ENCODE peak calls at places on chromosome 3, in six cellular contexts. Y, D, E, P, C and H are unnamed samples.
A peak's percentile ranks its signal among the peaks of the same experiment; 100 is the strongest.

GRCh38 chr3:152466784-152467183 is 198.1 kb downstream of the MBNL1 start:
- DNase-seq in P (no peak), C (peak; percentile 49), E (no peak), D (no peak), Y (no peak), H (no peak)

GRCh38 chr3:172341482-172342059 is 106.7 kb downstream of the GHSR start:
- DNase-seq in P (no peak), E (no peak), C (peak; percentile 63), Y (peak; percentile 48), D (no peak), H (no peak)

GRCh38 chr3:61743686-61744242 is 182.4 kb downstream of the PTPRG start:
- DNase-seq in Y (no peak), P (no peak), D (no peak), E (no peak), C (no peak), H (no peak)

GRCh38 chr3:69505770-69506407 is 120.0 kb upstream of the FRMD4B start:
- DNase-seq in Y (no peak), D (no peak), E (no peak), C (peak; percentile 3), P (no peak), H (no peak)

GRCh38 chr3:113685956-113686721 is 10.3 kb downstream of the USF3 start:
- DNase-seq in C (no peak), E (no peak), D (no peak), Y (no peak), P (no peak), H (no peak)

GRCh38 chr3:64445318-64446300 is 220.3 kb upstream of the PRICKLE2 start:
- DNase-seq in C (no peak), D (no peak), P (no peak), E (peak; percentile 18), Y (no peak), H (no peak)

GRCh38 chr3:154427685-154428291 is 2.2 kb downstream of the GPR149 start:
- DNase-seq in C (no peak), E (no peak), P (no peak), D (no peak), Y (no peak), H (peak; percentile 76)

GRCh38 chr3:57007513-57008415 is 52.7 kb upstream of the SPATA12 start:
- DNase-seq in C (peak; percentile 77), Y (peak; percentile 54), P (no peak), E (peak; percentile 56), D (peak; percentile 87), H (peak; percentile 83)

GRCh38 chr3:104629038-104629437 is 737.7 kb upstream of the ALCAM start:
- DNase-seq in P (no peak), E (no peak), C (peak; percentile 64), D (no peak), Y (peak; percentile 23), H (no peak)

GRCh38 chr3:179513867-179514266 is 48.9 kb upstream of the ACTL6A start:
- DNase-seq in D (no peak), C (no peak), P (no peak), E (no peak), Y (no peak), H (no peak)

GRCh38 chr3:125683067-125683844 is 88.0 kb upstream of the OSBPL11 start:
- DNase-seq in Y (no peak), C (no peak), P (no peak), D (no peak), E (peak; percentile 47), H (peak; percentile 83)

GRCh38 chr3:98817546-98817945 is 54.4 kb downstream of the ST3GAL6 start:
- DNase-seq in P (no peak), E (no peak), Y (no peak), C (peak; percentile 66), D (no peak), H (no peak)

GRCh38 chr3:101011086-101011485 is 17.9 kb upstream of the ABI3BP start:
- DNase-seq in C (no peak), E (no peak), D (no peak), P (no peak), Y (no peak), H (no peak)

GRCh38 chr3:13034109-13034800 is 39.0 kb downstream of the IQSEC1 start:
- DNase-seq in C (no peak), E (no peak), P (no peak), Y (no peak), D (no peak), H (no peak)

GRCh38 chr3:71429610-71429988 is 153.9 kb downstream of the FOXP1 start:
- DNase-seq in Y (no peak), P (no peak), C (no peak), E (no peak), D (no peak), H (no peak)

GRCh38 chr3:188007897-188008296 is 146.1 kb upstream of the LPP start:
- DNase-seq in P (no peak), E (no peak), D (no peak), C (no peak), Y (no peak), H (no peak)

GRCh38 chr3:126474498-126475410 is 937 bp downstream of the ZXDC start:
- DNase-seq in P (peak; percentile 40), Y (peak; percentile 16), E (peak; percentile 45), C (peak; percentile 65), D (no peak), H (peak; percentile 25)

GRCh38 chr3:129399895-129400357 is 28.5 kb downstream of the EFCAB12 start:
- DNase-seq in C (no peak), Y (peak; percentile 54), D (no peak), P (no peak), E (no peak), H (no peak)

GRCh38 chr3:185400340-185400667 is 37.4 kb downstream of the MAP3K13 start:
- DNase-seq in P (no peak), Y (no peak), D (no peak), E (no peak), C (no peak), H (no peak)

GRCh38 chr3:29690954-29691353 is 410.1 kb downstream of the RBMS3 start:
- DNase-seq in E (no peak), C (no peak), P (no peak), Y (no peak), D (no peak), H (no peak)

GRCh38 chr3:160564949-160565441 is 376 bp downstream of the KPNA4 start:
- DNase-seq in D (peak; percentile 87), P (peak; percentile 75), E (peak; percentile 76), C (no peak), Y (peak; percentile 22), H (no peak)

GRCh38 chr3:179186426-179186825 is 38.3 kb downstream of the PIK3CA start:
- DNase-seq in C (no peak), D (no peak), E (no peak), P (no peak), Y (no peak), H (no peak)

GRCh38 chr3:166526878-166527277 is 689.7 kb upstream of the BCHE start:
- DNase-seq in E (no peak), D (no peak), Y (no peak), C (no peak), P (no peak), H (no peak)

GRCh38 chr3:3015472-3016089 is 94.6 kb downstream of the IL5RA start:
- DNase-seq in C (no peak), Y (peak; percentile 8), E (no peak), D (no peak), P (no peak), H (no peak)

GRCh38 chr3:152058906-152059305 is 185.5 kb downstream of the SUCNR1 start:
- DNase-seq in E (no peak), D (no peak), C (peak; percentile 19), P (no peak), Y (no peak), H (no peak)

GRCh38 chr3:181278468-181279238 is 289.1 kb upstream of the DNAJC19 start:
- DNase-seq in P (no peak), Y (no peak), C (peak; percentile 6), E (no peak), D (no peak), H (no peak)

GRCh38 chr3:141465221-141465620 is 21.6 kb upstream of the RASA2 start:
- DNase-seq in E (no peak), D (no peak), C (no peak), Y (no peak), P (no peak), H (no peak)

GRCh38 chr3:39147711-39148115 is 5.7 kb downstream of the CSRNP1 start:
- DNase-seq in D (no peak), P (peak; percentile 52), E (peak; percentile 65), Y (no peak), C (peak; percentile 84), H (peak; percentile 89)
- H3K4me3 ChIP-seq in D (peak overlapping the region; percentile 96), P (peak overlapping the region; percentile 1), E (no peak overlapping the region), Y (no peak overlapping the region), C (no peak overlapping the region), H (no peak overlapping the region)

DNA sequence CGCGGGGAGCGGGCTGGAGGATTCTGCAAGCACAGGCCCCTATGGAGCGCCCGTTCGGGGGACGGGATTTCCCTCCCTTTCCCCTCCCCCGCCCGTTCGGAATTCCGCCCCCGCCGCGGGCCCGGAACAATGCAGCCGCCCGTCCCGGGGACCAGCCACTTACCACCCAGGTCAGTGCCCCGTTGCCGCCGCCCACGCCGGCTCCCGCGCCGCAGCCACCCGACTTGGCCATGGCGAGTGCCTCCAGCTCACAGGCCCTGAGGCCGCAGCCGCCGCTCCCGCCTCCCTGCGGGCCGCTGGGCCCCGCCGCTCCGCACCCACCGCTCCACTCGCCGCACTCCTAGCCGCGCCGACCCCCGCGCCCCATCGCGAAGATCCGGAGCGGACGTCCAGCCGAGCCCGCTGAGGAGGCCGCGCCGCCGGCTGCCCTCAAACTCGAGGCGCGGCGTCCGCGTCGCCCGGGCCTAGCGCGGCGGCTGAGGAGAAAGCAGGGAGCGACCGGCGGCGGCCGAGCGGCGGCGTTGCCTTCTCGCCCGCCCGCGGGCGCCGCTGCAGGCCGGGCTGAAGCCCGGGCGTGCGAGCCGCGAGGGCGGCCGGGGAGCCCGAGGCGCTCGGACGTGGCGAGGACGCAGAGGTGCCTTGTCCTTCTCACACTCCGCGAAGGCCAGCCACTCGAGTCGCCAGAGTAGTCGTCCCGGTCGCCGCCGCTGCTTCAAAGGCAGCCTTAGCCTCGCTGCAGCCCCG is 469 bp downstream of the TOP2B start:
- DNase-seq in E (peak; percentile 77), Y (peak; percentile 3), P (peak; percentile 83), C (peak; percentile 64), D (peak; percentile 82), H (peak; percentile 94)
- TF ChIP-seq POLR2A in E (no peak), Y (no peak), P (no peak), C (no peak), D (no peak), H (no peak)

GRCh38 chr3:123759311-123759710 is 124.8 kb downstream of the MYLK start:
- DNase-seq in D (no peak), P (no peak), C (no peak), Y (no peak), E (no peak), H (no peak)

GRCh38 chr3:123757281-123757940 is 126.7 kb downstream of the MYLK start:
- DNase-seq in P (peak; percentile 54), Y (no peak), D (no peak), C (no peak), E (peak; percentile 37), H (peak; percentile 86)

GRCh38 chr3:123760817-123761216 is 123.3 kb downstream of the MYLK start:
- DNase-seq in C (no peak), Y (no peak), P (no peak), D (no peak), E (no peak), H (no peak)

GRCh38 chr3:123755508-123755907 is 128.6 kb downstream of the MYLK start:
- DNase-seq in C (no peak), Y (no peak), D (no peak), E (no peak), P (no peak), H (no peak)

GRCh38 chr3:123758081-123758564 is 126.0 kb downstream of the MYLK start:
- DNase-seq in D (no peak), C (no peak), P (no peak), Y (no peak), E (no peak), H (no peak)
- H3K4me3 ChIP-seq in D (no peak overlapping the region), C (no peak overlapping the region), P (no peak overlapping the region), Y (no peak overlapping the region), E (no peak overlapping the region), H (no peak overlapping the region)

GRCh38 chr3:50337175-50337861 is 3.3 kb downstream of the RASSF1 start:
- DNase-seq in P (peak; percentile 100), E (peak; percentile 100), D (peak; percentile 100), C (peak; percentile 99), Y (peak; percentile 97), H (peak; percentile 99)
- TF ChIP-seq POLR2A in P (peak; percentile 64), E (peak; percentile 92), D (peak; percentile 49), C (peak; percentile 63), Y (no peak), H (peak; percentile 18)